ENCODE peak calls at places on chromosomes 3 and 15, in six cellular contexts. C is nephron progenitor cell, T is AG09319, H is fibroblast of the aortic adventitia, J is AG04449, X is prostate gland. A is an unnamed sample.

GRCh38 chr3:10845839-10846656 is 30.0 kb downstream of the SLC6A11 start:
- DNase-seq in C (no peak), T (no peak), H (no peak), J (no peak), X (no peak), A (no peak)

GRCh38 chr3:23442598-23443383 is 239.7 kb downstream of the UBE2E2 start:
- DNase-seq in C (no peak), T (no peak), H (no peak), J (no peak), X (no peak), A (no peak)

GRCh38 chr3:160012108-160012507 is 23.5 kb downstream of the IL12A start:
- DNase-seq in C (no peak), T (no peak), H (no peak), J (no peak), X (no peak), A (no peak)

GRCh38 chr15:83012038-83012490 is 625 bp upstream of the C15orf40 start:
- DNase-seq in C (no peak), T (no peak), H (no peak), J (no peak), X (no peak), A (no peak)

GRCh38 chr3:130839815-130840214 is 54.1 kb upstream of the ATP2C1 start:
- DNase-seq in C (no peak), T (no peak), H (no peak), J (no peak), X (no peak), A (no peak)

GRCh38 chr15:84715442-84716035 is 400 bp downstream of the SEC11A start:
- DNase-seq in C (peak; percentile 35), T (no peak), H (peak; percentile 44), J (no peak), X (peak; percentile 16), A (no peak)

GRCh38 chr15:40046721-40047412 is 7.9 kb upstream of the SRP14 start:
- DNase-seq in C (no peak), T (no peak), H (peak; percentile 77), J (no peak), X (no peak), A (no peak)

GRCh38 chr15:76335851-76336253 is 721 bp upstream of the ISL2 start:
- DNase-seq in C (peak; percentile 13), T (no peak), H (no peak), J (no peak), X (no peak), A (no peak)

GRCh38 chr15:85825118-85825517 is 30.4 kb upstream of the KLHL25 start:
- DNase-seq in C (no peak), T (no peak), H (no peak), J (no peak), X (no peak), A (no peak)

GRCh38 chr3:178705925-178706324 is 169.7 kb downstream of the KCNMB2 start:
- DNase-seq in C (no peak), T (peak; percentile 5), H (no peak), J (no peak), X (peak; percentile 24), A (no peak)

GRCh38 chr3:126936853-126937395 is 46.0 kb upstream of the PLXNA1 start:
- DNase-seq in C (no peak), T (no peak), H (no peak), J (no peak), X (no peak), A (no peak)

GRCh38 chr3:136604961-136605360 is 147.2 kb downstream of the STAG1 start:
- DNase-seq in C (no peak), T (no peak), H (peak; percentile 47), J (no peak), X (no peak), A (no peak)

GRCh38 chr3:96806336-96806735 is 8.1 kb upstream of the EPHA6 start:
- DNase-seq in C (no peak), T (no peak), H (no peak), J (no peak), X (no peak), A (no peak)

GRCh38 chr15:87354661-87355410 is 901.7 kb downstream of the NTRK3 start:
- DNase-seq in C (no peak), T (no peak), H (peak; percentile 95), J (peak; percentile 41), X (no peak), A (no peak)

GRCh38 chr3:167820114-167820865 is 84.8 kb downstream of the SERPINI1 start:
- DNase-seq in C (no peak), T (no peak), H (no peak), J (no peak), X (no peak), A (no peak)

GRCh38 chr3:139824864-139825263 is 110.1 kb upstream of the CLSTN2 start:
- DNase-seq in C (no peak), T (no peak), H (no peak), J (no peak), X (no peak), A (no peak)

GRCh38 chr3:149727676-149728075 is 24.6 kb downstream of the COMMD2 start:
- DNase-seq in C (no peak), T (no peak), H (no peak), J (no peak), X (no peak), A (no peak)

GRCh38 chr3:179244874-179245273 is 6.0 kb downstream of the KCNMB3 start:
- DNase-seq in C (no peak), T (no peak), H (no peak), J (peak; percentile 44), X (no peak), A (no peak)

GRCh38 chr3:179973024-179973423 is 63.7 kb downstream of the PEX5L start:
- DNase-seq in C (no peak), T (no peak), H (peak; percentile 33), J (no peak), X (no peak), A (no peak)

GRCh38 chr15:60905587-60905986 is 323.5 kb downstream of the RORA start:
- DNase-seq in C (no peak), T (no peak), H (no peak), J (no peak), X (no peak), A (no peak)

GRCh38 chr15:66598095-66598815 is 32.5 kb upstream of the LCTL start:
- DNase-seq in C (no peak), T (no peak), H (no peak), J (no peak), X (no peak), A (no peak)

GRCh38 chr3:107992976-107993684 is 97.7 kb downstream of the CD47 start:
- DNase-seq in C (no peak), T (no peak), H (peak; percentile 53), J (no peak), X (no peak), A (no peak)

GRCh38 chr15:41494190-41494921 is 682 bp downstream of the ITPKA start:
- DNase-seq in C (peak; percentile 69), T (no peak), H (no peak), J (no peak), X (no peak), A (no peak)

GRCh38 chr15:33654859-33655258 is 313.4 kb upstream of the CHRM5 start:
- DNase-seq in C (no peak), T (no peak), H (peak; percentile 1), J (no peak), X (no peak), A (no peak)

GRCh38 chr3:150077581-150078247 is 107.0 kb upstream of the PFN2 start:
- DNase-seq in C (no peak), T (no peak), H (peak; percentile 74), J (no peak), X (no peak), A (no peak)

GRCh38 chr15:42171122-42171521 is 14.7 kb upstream of the PLA2G4F start:
- DNase-seq in C (no peak), T (no peak), H (no peak), J (no peak), X (no peak), A (no peak)

GRCh38 chr3:42999212-42999611 is 20.1 kb downstream of the GASK1A start:
- DNase-seq in C (no peak), T (no peak), H (peak; percentile 33), J (no peak), X (no peak), A (no peak)

GRCh38 chr15:60520041-60520824 is 41.3 kb upstream of the ICE2 start:
- DNase-seq in C (no peak), T (no peak), H (no peak), J (no peak), X (no peak), A (no peak)

GRCh38 chr3:126682046-126682445 is 22.0 kb upstream of the CHCHD6 start:
- DNase-seq in C (no peak), T (no peak), H (no peak), J (no peak), X (no peak), A (no peak)

GRCh38 chr15:64013179-64014043 is 32.9 kb downstream of the DAPK2 start:
- DNase-seq in C (no peak), T (no peak), H (peak; percentile 37), J (no peak), X (no peak), A (no peak)

GRCh38 chr15:64008177-64008576 is 38.1 kb downstream of the DAPK2 start:
- DNase-seq in C (no peak), T (no peak), H (no peak), J (no peak), X (no peak), A (no peak)

GRCh38 chr15:64009798-64010241 is 36.5 kb downstream of the DAPK2 start:
- DNase-seq in C (no peak), T (no peak), H (peak; percentile 22), J (no peak), X (no peak), A (no peak)

GRCh38 chr15:64009241-64009640 is 37.0 kb downstream of the DAPK2 start:
- DNase-seq in C (no peak), T (no peak), H (peak; percentile 44), J (no peak), X (no peak), A (no peak)

GRCh38 chr15:64010719-64011118 is 35.6 kb downstream of the DAPK2 start:
- DNase-seq in C (no peak), T (peak; percentile 34), H (peak; percentile 51), J (no peak), X (no peak), A (no peak)
- TF ChIP-seq CTCF in C (no peak), T (no peak), H (no peak), J (no peak), X (no peak), A (no peak)

GRCh38 chr3:177371903-177372302 is 174.6 kb upstream of the TBL1XR1 start:
- DNase-seq in C (no peak), T (no peak), H (no peak), J (no peak), X (no peak), A (peak; percentile 75)
- TF ChIP-seq CTCF in C (no peak), T (no peak), H (no peak), J (no peak), X (no peak), A (no peak)

DNA sequence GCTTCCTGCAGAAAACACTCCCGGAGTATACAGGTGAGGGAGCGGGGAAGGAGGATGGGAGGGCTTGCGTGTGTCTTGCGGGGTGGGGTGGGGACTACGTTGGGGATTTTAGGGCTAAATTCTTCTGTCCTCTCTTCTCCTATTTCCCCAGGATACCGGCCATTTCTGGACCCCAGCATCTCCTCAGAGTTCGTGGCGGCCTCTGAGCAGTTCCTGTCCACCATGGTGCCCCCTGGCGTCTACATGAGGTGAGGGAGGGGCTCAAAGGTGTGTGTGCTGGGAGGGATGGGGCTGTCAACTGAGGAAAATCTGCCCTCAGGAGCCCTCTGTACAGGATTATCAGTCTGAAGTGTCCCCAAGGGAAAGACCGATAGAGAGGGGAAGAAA is 6.6 kb downstream of the DUOX1 start:
- DNase-seq in C (peak; percentile 41), T (no peak), H (no peak), J (no peak), X (no peak), A (no peak)
- TF ChIP-seq CTCF in C (peak; percentile 26), T (peak; percentile 10), H (peak; percentile 24), J (peak; percentile 9), X (no peak), A (peak; percentile 21)

GRCh38 chr15:81378438-81378837 is 4.4 kb upstream of the TMC3 start:
- DNase-seq in C (no peak), T (no peak), H (no peak), J (no peak), X (no peak), A (no peak)
- TF ChIP-seq CTCF in C (no peak), T (no peak), H (no peak), J (no peak), X (no peak), A (no peak)

A was measured in LNCaP clone FGC.